ENCODE peak calls at places on chromosomes 3 and 15, in six cellular contexts. Z, H, N, S, C and W are unnamed samples.

GRCh38 chr3:29281265-29282228 is 676 bp downstream of the RBMS3 start:
- DNase-seq in Z (no peak), H (peak; percentile 72), N (peak; percentile 40), S (peak; percentile 64), C (peak; percentile 59), W (peak; percentile 78)

GRCh38 chr15:46126581-46126980 is 491.8 kb downstream of the SQOR start:
- DNase-seq in Z (no peak), H (peak; percentile 30), N (no peak), S (no peak), C (peak; percentile 75), W (no peak)

GRCh38 chr3:49718419-49719213 is 868 bp downstream of the AMIGO3 start:
- DNase-seq in Z (no peak), H (no peak), N (peak; percentile 83), S (no peak), C (no peak), W (no peak)

GRCh38 chr3:43906847-43907507 is 216.2 kb downstream of the ABHD5 start:
- DNase-seq in Z (no peak), H (no peak), N (no peak), S (no peak), C (no peak), W (no peak)

GRCh38 chr3:62604746-62605351 is 231.5 kb upstream of the FEZF2 start:
- DNase-seq in Z (peak; percentile 36), H (peak; percentile 11), N (no peak), S (peak; percentile 44), C (no peak), W (no peak)

GRCh38 chr3:61005591-61005990 is 245.7 kb downstream of the FHIT start:
- DNase-seq in Z (no peak), H (no peak), N (no peak), S (no peak), C (no peak), W (no peak)

GRCh38 chr3:100720423-100720822 is 11.1 kb downstream of the TFG start:
- DNase-seq in Z (peak; percentile 49), H (no peak), N (no peak), S (no peak), C (no peak), W (no peak)

GRCh38 chr3:45510519-45510918 is 84.0 kb upstream of the LIMD1 start:
- DNase-seq in Z (no peak), H (no peak), N (no peak), S (no peak), C (no peak), W (no peak)

GRCh38 chr3:169658311-169658931 is 5.1 kb downstream of the MECOM start:
- DNase-seq in Z (no peak), H (no peak), N (no peak), S (no peak), C (peak; percentile 35), W (no peak)

GRCh38 chr15:84599906-84600305 is 903 bp upstream of the ZSCAN2 start:
- DNase-seq in Z (peak; percentile 74), H (no peak), N (no peak), S (no peak), C (no peak), W (no peak)

GRCh38 chr3:118813472-118813871 is 221.2 kb downstream of the IGSF11 start:
- DNase-seq in Z (no peak), H (no peak), N (no peak), S (no peak), C (no peak), W (no peak)

GRCh38 chr3:42229942-42230688 is 35.9 kb downstream of the CCK start:
- DNase-seq in Z (peak; percentile 56), H (peak; percentile 82), N (no peak), S (peak; percentile 53), C (peak; percentile 58), W (peak; percentile 53)

GRCh38 chr3:179196098-179196497 is 47.9 kb downstream of the PIK3CA start:
- DNase-seq in Z (no peak), H (peak; percentile 70), N (no peak), S (peak; percentile 93), C (peak; percentile 89), W (no peak)

GRCh38 chr15:91488452-91488851 is 365.1 kb upstream of the SLCO3A1 start:
- DNase-seq in Z (no peak), H (no peak), N (no peak), S (no peak), C (peak; percentile 13), W (no peak)

GRCh38 chr3:179063945-179064560 is 7.6 kb downstream of the ZMAT3 start:
- DNase-seq in Z (no peak), H (no peak), N (no peak), S (peak; percentile 64), C (peak; percentile 75), W (no peak)

GRCh38 chr15:48475600-48476395 is 144.6 kb downstream of the DUT start:
- DNase-seq in Z (no peak), H (peak; percentile 46), N (no peak), S (no peak), C (no peak), W (no peak)

GRCh38 chr3:141644931-141645330 is 93.2 kb upstream of the RNF7 start:
- DNase-seq in Z (peak; percentile 11), H (peak; percentile 83), N (peak; percentile 88), S (peak; percentile 51), C (peak; percentile 51), W (peak; percentile 57)

GRCh38 chr3:100932491-100932890 is 60.7 kb downstream of the ABI3BP start:
- DNase-seq in Z (no peak), H (no peak), N (no peak), S (no peak), C (peak; percentile 28), W (no peak)

GRCh38 chr3:45575491-45575923 is 19.0 kb upstream of the LIMD1 start:
- DNase-seq in Z (no peak), H (no peak), N (no peak), S (peak; percentile 90), C (no peak), W (no peak)

GRCh38 chr3:128123231-128123537 is 428 bp downstream of the RUVBL1 start:
- DNase-seq in Z (no peak), H (no peak), N (peak; percentile 77), S (no peak), C (no peak), W (no peak)

GRCh38 chr3:89617706-89618105 is 510.3 kb downstream of the EPHA3 start:
- DNase-seq in Z (peak; percentile 32), H (peak; percentile 5), N (no peak), S (peak; percentile 3), C (peak; percentile 1), W (no peak)

GRCh38 chr3:77081240-77081661 is 41.4 kb downstream of the ROBO2 start:
- DNase-seq in Z (peak; percentile 23), H (peak; percentile 25), N (no peak), S (no peak), C (peak; percentile 67), W (no peak)

GRCh38 chr3:175426805-175427204 is 567.7 kb downstream of the NAALADL2 start:
- DNase-seq in Z (peak; percentile 46), H (peak; percentile 56), N (no peak), S (no peak), C (peak; percentile 45), W (no peak)

GRCh38 chr3:195095035-195095703 is 175.8 kb downstream of the XXYLT1 start:
- DNase-seq in Z (no peak), H (no peak), N (peak; percentile 64), S (no peak), C (no peak), W (no peak)

GRCh38 chr15:34011476-34011875 is 27.5 kb downstream of the AVEN start:
- DNase-seq in Z (no peak), H (no peak), N (no peak), S (peak; percentile 99), C (no peak), W (no peak)

GRCh38 chr15:32657198-32657886 is 15.8 kb downstream of the SCG5 start:
- DNase-seq in Z (peak; percentile 27), H (no peak), N (no peak), S (peak; percentile 36), C (no peak), W (no peak)

GRCh38 chr15:33089878-33090757 is 104.4 kb downstream of the FMN1 start:
- DNase-seq in Z (peak; percentile 59), H (peak; percentile 39), N (no peak), S (peak; percentile 87), C (peak; percentile 94), W (no peak)

GRCh38 chr3:63851287-63851686 is 12.3 kb downstream of the THOC7 start:
- DNase-seq in Z (no peak), H (no peak), N (no peak), S (no peak), C (no peak), W (no peak)

GRCh38 chr3:16148783-16149182 is 25.7 kb upstream of the GALNT15 start:
- DNase-seq in Z (peak; percentile 17), H (peak; percentile 95), N (no peak), S (peak; percentile 58), C (peak; percentile 94), W (no peak)

GRCh38 chr3:145557405-145557804 is 603.6 kb downstream of the PLOD2 start:
- DNase-seq in Z (no peak), H (no peak), N (no peak), S (peak; percentile 27), C (no peak), W (peak; percentile 82)

GRCh38 chr3:187740446-187741399 is 4.5 kb downstream of the BCL6 start:
- DNase-seq in Z (peak; percentile 80), H (peak; percentile 90), N (peak; percentile 89), S (peak; percentile 54), C (peak; percentile 72), W (peak; percentile 68)

GRCh38 chr3:54424283-54424682 is 301.9 kb downstream of the CACNA2D3 start:
- DNase-seq in Z (peak; percentile 72), H (no peak), N (no peak), S (no peak), C (no peak), W (no peak)

GRCh38 chr3:142180761-142181362 is 31.5 kb upstream of the TFDP2 start:
- DNase-seq in Z (peak; percentile 27), H (peak; percentile 61), N (no peak), S (peak; percentile 37), C (peak; percentile 34), W (peak; percentile 10)

GRCh38 chr3:101133638-101134037 is 140.4 kb upstream of the ABI3BP start:
- DNase-seq in Z (no peak), H (no peak), N (no peak), S (no peak), C (no peak), W (no peak)

GRCh38 chr15:80626643-80627120 is 68.4 kb upstream of the ABHD17C start:
- DNase-seq in Z (no peak), H (no peak), N (no peak), S (no peak), C (no peak), W (no peak)

GRCh38 chr3:136305879-136306278 is 55.7 kb downstream of the PCCB start:
- DNase-seq in Z (no peak), H (peak; percentile 61), N (no peak), S (peak; percentile 70), C (peak; percentile 70), W (no peak)

GRCh38 chr3:112298781-112299180 is 4.8 kb upstream of the SLC9C1 start:
- DNase-seq in Z (no peak), H (no peak), N (no peak), S (no peak), C (no peak), W (no peak)

GRCh38 chr3:176872771-176873209 is 324.5 kb downstream of the TBL1XR1 start:
- DNase-seq in Z (peak; percentile 40), H (peak; percentile 68), N (no peak), S (peak; percentile 25), C (peak; percentile 56), W (peak; percentile 70)

GRCh38 chr15:39783244-39783820 is 691 bp upstream of the FSIP1 start:
- DNase-seq in Z (peak; percentile 42), H (peak; percentile 56), N (no peak), S (no peak), C (peak; percentile 25), W (no peak)

GRCh38 chr3:105626739-105627138 is 242.1 kb downstream of the CBLB start:
- DNase-seq in Z (no peak), H (no peak), N (no peak), S (no peak), C (no peak), W (no peak)